ENCODE peak calls at places on chromosomes 3 and 15, in seven cellular contexts. Y is GM10248, G is amygdala, B is activated T-cell treated with anti-CD3 and anti-CD28 coated beads for 1 hour, J is NCI-H2081, V is AG10803, C is fibroblast of pulmonary artery. D is an unnamed sample.

GRCh38 chr3:99925584-99925983 is 107.9 kb downstream of the CMSS1 start:
- DNase-seq in G (no peak), J (no peak), B (no peak), V (peak; percentile 86), Y (no peak), C (peak; percentile 82), D (peak; percentile 69)

GRCh38 chr3:69013256-69014021 is at the start of gene EOGT:
- DNase-seq in C (peak; percentile 87), G (peak; percentile 63), Y (peak; percentile 90), B (peak; percentile 72), J (peak; percentile 75), V (peak; percentile 86), D (peak; percentile 56)

GRCh38 chr3:50008931-50009330 is 69.0 kb downstream of the RBM6 start:
- DNase-seq in C (peak; percentile 26), G (no peak), Y (no peak), V (peak; percentile 45), J (no peak), B (no peak), D (no peak)

GRCh38 chr3:36403661-36404060 is 23.4 kb downstream of the STAC start:
- DNase-seq in G (no peak), B (no peak), C (no peak), J (no peak), V (no peak), Y (no peak), D (no peak)

GRCh38 chr3:138210528-138210927 is 23.4 kb downstream of the ARMC8 start:
- DNase-seq in G (no peak), B (no peak), V (no peak), J (no peak), C (no peak), Y (no peak), D (no peak)

GRCh38 chr15:55108858-55109518 is 87.8 kb downstream of the RSL24D1 start:
- DNase-seq in G (peak; percentile 29), B (peak; percentile 30), J (peak; percentile 43), C (peak; percentile 65), Y (peak; percentile 42), V (peak; percentile 29), D (peak; percentile 52)

GRCh38 chr15:81877533-81878227 is 168.1 kb downstream of the MEX3B start:
- DNase-seq in C (no peak), Y (no peak), V (no peak), J (no peak), B (no peak), G (no peak), D (no peak)

GRCh38 chr3:191339313-191339917 is 9.1 kb upstream of the UTS2B start:
- DNase-seq in C (no peak), J (no peak), Y (no peak), V (no peak), G (no peak), B (no peak), D (no peak)

GRCh38 chr3:126365351-126366274 is 8.4 kb upstream of the KLF15 start:
- DNase-seq in B (no peak), Y (no peak), V (no peak), C (no peak), J (no peak), G (no peak), D (no peak)

GRCh38 chr15:29570931-29571727 is 251.1 kb downstream of the TJP1 start:
- DNase-seq in C (peak; percentile 13), J (peak; percentile 76), B (no peak), V (no peak), G (no peak), Y (no peak), D (no peak)

GRCh38 chr15:62254137-62254934 is 89.3 kb upstream of the C2CD4B start:
- DNase-seq in V (peak; percentile 34), C (peak; percentile 80), B (peak; percentile 50), J (peak; percentile 67), G (no peak), Y (peak; percentile 47), D (no peak)

GRCh38 chr3:125150525-125151436 is 61.8 kb downstream of the SLC12A8 start:
- DNase-seq in V (no peak), B (peak; percentile 33), Y (peak; percentile 49), C (peak; percentile 49), J (no peak), G (no peak), D (peak; percentile 75)

GRCh38 chr3:14319654-14320182 is 82.7 kb upstream of the SLC6A6 start:
- DNase-seq in J (peak; percentile 37), Y (peak; percentile 81), B (no peak), G (no peak), V (peak; percentile 29), C (peak; percentile 78), D (peak; percentile 88)

GRCh38 chr3:46993292-46993691 is 13.8 kb downstream of the NBEAL2 start:
- DNase-seq in G (no peak), B (no peak), V (no peak), Y (no peak), C (no peak), J (no peak), D (no peak)

GRCh38 chr3:57622362-57622761 is 25.2 kb upstream of the ARF4 start:
- DNase-seq in Y (no peak), C (no peak), G (no peak), B (no peak), V (no peak), J (no peak), D (no peak)

GRCh38 chr3:52216585-52217408 is 8.6 kb downstream of the TLR9 start:
- DNase-seq in G (no peak), Y (no peak), J (peak; percentile 41), B (peak; percentile 55), V (peak; percentile 52), C (peak; percentile 93), D (peak; percentile 84)

GRCh38 chr3:173913985-173914421 is 516.5 kb downstream of the NLGN1 start:
- DNase-seq in C (no peak), G (no peak), J (no peak), Y (no peak), V (peak; percentile 44), B (no peak), D (no peak)

GRCh38 chr15:62618432-62618831 is 424.1 kb upstream of the TPM1 start:
- DNase-seq in V (peak; percentile 90), C (peak; percentile 58), G (no peak), J (no peak), Y (no peak), B (no peak), D (peak; percentile 47)

GRCh38 chr3:192571197-192571791 is 156.0 kb downstream of the FGF12 start:
- DNase-seq in J (peak; percentile 84), Y (no peak), B (no peak), C (peak; percentile 56), G (peak; percentile 31), V (peak; percentile 40), D (peak; percentile 85)

GRCh38 chr3:167913218-167913902 is 177.8 kb downstream of the SERPINI1 start:
- DNase-seq in J (peak; percentile 16), G (no peak), C (peak; percentile 67), Y (no peak), B (no peak), V (peak; percentile 17), D (peak; percentile 48)

GRCh38 chr15:69862540-69862939 is 235.2 kb downstream of the TLE3 start:
- DNase-seq in J (no peak), G (no peak), V (no peak), B (no peak), C (peak; percentile 51), Y (no peak), D (peak; percentile 77)

GRCh38 chr3:114848087-114848486 is 299.0 kb downstream of the ZBTB20 start:
- DNase-seq in Y (no peak), B (no peak), C (no peak), J (peak; percentile 60), G (peak; percentile 33), V (no peak), D (no peak)

GRCh38 chr3:90007786-90008499 is 900.5 kb downstream of the EPHA3 start:
- DNase-seq in V (no peak), G (no peak), Y (no peak), B (no peak), J (no peak), C (peak; percentile 88), D (no peak)

GRCh38 chr3:106130384-106131084 is 261.7 kb upstream of the CBLB start:
- DNase-seq in B (no peak), Y (no peak), J (no peak), G (no peak), V (peak; percentile 79), C (peak; percentile 89), D (peak; percentile 44)